ENCODE peak calls at places on chromosomes 3 and 15, in six cellular contexts. Q is osteoblast; U is skeletal muscle cell; S is naive thymus-derived CD8-positive, alpha-beta T cell; K is stimulated activated CD4-positive, alpha-beta T cell treated with anti-CD3 and anti-CD28 coated beads, Interleukin-12 subunit alpha, Interleukin-12 subunit beta, amount 100 ng/mL, for 48 hours; W is activated naive CD4-positive, alpha-beta T cell. I is an unnamed sample.

GRCh38 chr3:4218426-4219226 is 84.5 kb upstream of the SETMAR start:
- DNase-seq in W (no peak), S (no peak), K (no peak), U (no peak), Q (no peak), I (no peak)

GRCh38 chr15:73524919-73525318 is 82.0 kb downstream of the REC114 start:
- DNase-seq in K (no peak), U (no peak), W (no peak), S (no peak), Q (no peak), I (no peak)

GRCh38 chr3:31274406-31275024 is 258.2 kb upstream of the STT3B start:
- DNase-seq in Q (peak), S (no peak), U (peak), W (no peak), K (no peak), I (no peak)

GRCh38 chr15:68497206-68497910 is 65.4 kb upstream of the ITGA11 start:
- DNase-seq in W (no peak), S (no peak), K (no peak), U (no peak), Q (peak), I (no peak)

GRCh38 chr3:152272771-152273242 is 4.1 kb downstream of the MBNL1 start:
- DNase-seq in W (no peak), K (no peak), S (no peak), Q (no peak), U (peak), I (no peak)

GRCh38 chr3:8110966-8111798 is 390.4 kb upstream of the LMCD1 start:
- DNase-seq in K (peak), W (peak), U (peak), Q (peak), S (peak), I (no peak)

GRCh38 chr3:128307781-128308469 is 154.6 kb downstream of the EEFSEC start:
- DNase-seq in W (no peak), K (no peak), U (no peak), S (no peak), Q (no peak), I (peak)

GRCh38 chr3:15207836-15208504 is 1.9 kb downstream of the CAPN7 start:
- DNase-seq in S (no peak), W (no peak), K (no peak), Q (no peak), U (no peak), I (no peak)

GRCh38 chr3:109132801-109133473 is 3.6 kb upstream of the C3orf85 start:
- DNase-seq in K (no peak), Q (no peak), W (no peak), U (no peak), S (no peak), I (no peak)

GRCh38 chr15:24269923-24270322 is 405.7 kb upstream of the NPAP1 start:
- DNase-seq in U (no peak), K (no peak), Q (no peak), W (no peak), S (no peak), I (no peak)

GRCh38 chr15:48469271-48469670 is 138.0 kb downstream of the DUT start:
- DNase-seq in Q (no peak), S (no peak), K (no peak), W (no peak), U (no peak), I (no peak)